ENCODE peak calls at places on chromosomes 12 and 14, in eight cellular contexts. Y, U, X, F, Z, L, T and A are unnamed samples.

GRCh38 chr12:102955926-102956737 is 1.3 kb upstream of the ASCL1 start:
- DNase-seq in Y (no peak), U (no peak), X (peak; percentile 75), F (no peak), Z (no peak), L (no peak), T (no peak), A (no peak)

GRCh38 chr12:78530065-78530765 is 334.4 kb upstream of the SYT1 start:
- DNase-seq in Y (peak; percentile 10), U (no peak), X (no peak), F (peak; percentile 9), Z (no peak), L (no peak), T (no peak), A (no peak)

GRCh38 chr14:33163109-33163508 is 224.4 kb downstream of the NPAS3 start:
- DNase-seq in Y (no peak), U (no peak), X (no peak), F (no peak), Z (no peak), L (no peak), T (no peak), A (no peak)

GRCh38 chr14:69891422-69891821 is 12.2 kb downstream of the SMOC1 start:
- DNase-seq in Y (no peak), U (no peak), X (no peak), F (no peak), Z (no peak), L (no peak), T (no peak), A (no peak)

GRCh38 chr12:114401346-114402320 is 4.3 kb downstream of the TBX5 start:
- DNase-seq in Y (no peak), U (no peak), X (no peak), F (no peak), Z (no peak), L (no peak), T (no peak), A (no peak)

GRCh38 chr14:99136401-99136800 is 135.6 kb downstream of the BCL11B start:
- DNase-seq in Y (no peak), U (no peak), X (no peak), F (no peak), Z (no peak), L (no peak), T (no peak), A (no peak)

GRCh38 chr12:24560192-24560591 is 388.7 kb downstream of the BCAT1 start:
- DNase-seq in Y (no peak), U (no peak), X (no peak), F (no peak), Z (no peak), L (no peak), T (no peak), A (no peak)

GRCh38 chr12:1660304-1661187 is 30.3 kb upstream of the ADIPOR2 start:
- DNase-seq in Y (no peak), U (peak; percentile 95), X (peak; percentile 87), F (peak; percentile 29), Z (peak; percentile 99), L (peak; percentile 76), T (peak; percentile 54), A (peak; percentile 57)

GRCh38 chr14:59918824-59919581 is 941 bp upstream of the LRRC9 start:
- DNase-seq in Y (no peak), U (no peak), X (no peak), F (peak; percentile 55), Z (no peak), L (no peak), T (no peak), A (no peak)

GRCh38 chr12:79020106-79020505 is 155.5 kb downstream of the SYT1 start:
- DNase-seq in Y (no peak), U (no peak), X (no peak), F (no peak), Z (no peak), L (no peak), T (no peak), A (no peak)

GRCh38 chr12:113794774-113795173 is 171.4 kb downstream of the RBM19 start:
- DNase-seq in Y (no peak), U (no peak), X (no peak), F (no peak), Z (no peak), L (no peak), T (no peak), A (no peak)

GRCh38 chr14:54481695-54482094 is 7.1 kb downstream of the GMFB start:
- DNase-seq in Y (no peak), U (no peak), X (no peak), F (no peak), Z (no peak), L (no peak), T (no peak), A (no peak)

GRCh38 chr12:29241821-29242591 is 92.9 kb downstream of the FAR2 start:
- DNase-seq in Y (peak; percentile 15), U (no peak), X (no peak), F (peak; percentile 87), Z (peak; percentile 75), L (no peak), T (no peak), A (no peak)

GRCh38 chr12:57618966-57619433 is 7.8 kb downstream of the ARHGEF25 start:
- DNase-seq in Y (no peak), U (no peak), X (no peak), F (no peak), Z (no peak), L (no peak), T (no peak), A (no peak)

GRCh38 chr14:74014299-74014698 is 4.8 kb downstream of the ENTPD5 start:
- DNase-seq in Y (no peak), U (no peak), X (no peak), F (peak; percentile 3), Z (peak; percentile 67), L (no peak), T (no peak), A (no peak)

GRCh38 chr12:107145397-107145796 is 52.0 kb upstream of the CRY1 start:
- DNase-seq in Y (no peak), U (no peak), X (no peak), F (peak; percentile 15), Z (no peak), L (no peak), T (no peak), A (no peak)

GRCh38 chr14:67405771-67406170 is 6.2 kb downstream of the PLEK2 start:
- DNase-seq in Y (no peak), U (no peak), X (no peak), F (no peak), Z (no peak), L (no peak), T (no peak), A (no peak)

GRCh38 chr12:57385586-57385985 is 45.3 kb downstream of the R3HDM2 start:
- DNase-seq in Y (no peak), U (no peak), X (no peak), F (no peak), Z (no peak), L (no peak), T (no peak), A (no peak)

GRCh38 chr14:104780513-104781030 is 15.0 kb downstream of the AKT1 start:
- DNase-seq in Y (no peak), U (no peak), X (peak; percentile 76), F (no peak), Z (no peak), L (no peak), T (no peak), A (no peak)

GRCh38 chr14:85178869-85179268 is 351.1 kb upstream of the FLRT2 start:
- DNase-seq in Y (no peak), U (no peak), X (no peak), F (no peak), Z (no peak), L (no peak), T (no peak), A (no peak)

GRCh38 chr14:103654619-103655018 is 25.6 kb downstream of the KLC1 start:
- DNase-seq in Y (no peak), U (no peak), X (no peak), F (no peak), Z (no peak), L (no peak), T (no peak), A (no peak)

GRCh38 chr12:94834036-94834625 is 169.4 kb downstream of the NDUFA12 start:
- DNase-seq in Y (no peak), U (no peak), X (no peak), F (no peak), Z (no peak), L (no peak), T (no peak), A (no peak)

DNA sequence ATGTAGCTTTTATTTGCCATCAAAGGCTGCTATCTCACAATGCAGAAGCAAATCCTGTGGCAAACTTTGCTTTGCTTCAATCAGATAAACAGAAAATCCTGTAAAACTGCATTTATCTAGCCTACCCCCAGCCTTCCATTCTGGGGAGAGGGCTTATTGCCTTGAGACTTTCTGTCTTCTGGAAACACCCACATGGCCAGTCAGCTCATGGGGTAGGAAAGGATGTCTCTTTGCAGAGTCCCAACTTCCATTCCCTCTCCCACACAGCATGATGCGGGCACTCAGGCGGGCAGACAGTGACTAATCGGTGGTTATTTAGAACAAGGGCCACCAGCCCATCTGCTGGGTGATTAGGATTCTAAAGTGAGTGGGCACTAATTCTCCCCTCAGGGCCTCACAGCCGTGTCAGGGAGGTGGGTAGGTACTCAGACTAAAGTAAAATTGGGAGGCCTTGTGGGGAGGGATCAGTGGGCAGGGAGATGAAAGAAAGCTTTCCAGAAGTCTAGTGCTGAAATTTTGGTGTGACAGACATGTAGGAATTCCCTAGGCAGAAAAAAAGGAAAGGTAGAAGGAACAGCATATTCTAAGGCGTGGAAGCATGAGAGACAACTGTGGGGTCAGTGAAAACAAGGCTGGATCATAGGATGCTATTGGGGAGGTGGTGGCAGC is 720.5 kb downstream of the VRK1 start:
- DNase-seq in Y (no peak), U (no peak), X (no peak), F (no peak), Z (no peak), L (no peak), T (no peak), A (no peak)
- H3K9me3 ChIP-seq in Y (peaks cover 33% of the 10 kb centered on the region), U (no peaks in the 10 kb centered on the region), X (peaks cover 2% of the 10 kb centered on the region), F (no peaks in the 10 kb centered on the region), Z (no peaks in the 10 kb centered on the region), L (no peaks in the 10 kb centered on the region), T (no peaks in the 10 kb centered on the region), A (no peaks in the 10 kb centered on the region)

DNA sequence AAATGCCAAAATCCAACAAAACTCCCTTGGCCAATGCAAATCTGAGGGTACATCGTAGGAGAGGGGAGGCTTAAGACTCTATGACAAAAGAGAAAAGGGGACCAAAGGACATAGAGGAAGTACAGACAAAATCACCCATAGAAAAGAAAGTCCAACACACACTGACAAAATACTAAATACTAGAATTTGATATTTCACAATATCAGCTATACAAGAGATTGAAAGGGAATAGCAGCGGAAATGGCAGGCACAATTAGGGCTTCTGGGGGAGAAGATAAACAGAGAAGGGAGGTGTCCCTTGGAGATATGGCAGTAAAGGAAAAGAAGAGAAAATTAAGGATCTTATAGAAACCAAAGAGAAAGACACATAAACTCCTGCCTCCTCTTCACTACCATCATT is 29.0 kb downstream of the ATP2B1 start:
- DNase-seq in Y (no peak), U (no peak), X (no peak), F (no peak), Z (no peak), L (no peak), T (no peak), A (no peak)
- H3K9me3 ChIP-seq in Y (peaks cover 3% of the 10 kb centered on the region), U (no peaks in the 10 kb centered on the region), X (peaks cover 31% of the 10 kb centered on the region), F (no peaks in the 10 kb centered on the region), Z (no peaks in the 10 kb centered on the region), L (no peaks in the 10 kb centered on the region), T (peaks cover 9% of the 10 kb centered on the region), A (peaks cover 5% of the 10 kb centered on the region)

GRCh38 chr12:92911339-92911738 is 17.8 kb downstream of the EEA1 start:
- DNase-seq in Y (no peak), U (no peak), X (no peak), F (no peak), Z (no peak), L (no peak), T (no peak), A (no peak)
- H3K9me3 ChIP-seq in Y (peaks cover 4% of the 10 kb centered on the region), U (no peaks in the 10 kb centered on the region), X (peaks cover 5% of the 10 kb centered on the region), F (no peaks in the 10 kb centered on the region), Z (no peaks in the 10 kb centered on the region), L (no peaks in the 10 kb centered on the region), T (no peaks in the 10 kb centered on the region), A (no peaks in the 10 kb centered on the region)

GRCh38 chr12:133156125-133156690 is 25.1 kb upstream of the ZNF268 start:
- DNase-seq in Y (no peak), U (no peak), X (no peak), F (no peak), Z (no peak), L (no peak), T (no peak), A (no peak)
- H3K9me3 ChIP-seq in Y (peaks cover 38% of the 10 kb centered on the region), U (peaks cover 6% of the 10 kb centered on the region), X (peaks cover 100% of the 10 kb centered on the region), F (peaks cover 22% of the 10 kb centered on the region), Z (peaks cover 6% of the 10 kb centered on the region), L (peaks cover 27% of the 10 kb centered on the region), T (peaks cover 96% of the 10 kb centered on the region), A (peaks cover 75% of the 10 kb centered on the region)